ENCODE peak calls at places on chromosomes 3 and 15, in ten cellular contexts. F is psoas muscle, P is GM20000, J is IMR-90, Z is Calu3, S is AG04450, C is activated B cell treated with CpG ODN at 0.5 μM for 24 hours, E is mucosa of descending colon, T is BE2C, U is nephron progenitor cell. R is an unnamed sample.

GRCh38 chr3:171481011-171481410 is 20.8 kb upstream of the TNIK start:
- DNase-seq in T (no peak), E (no peak), S (no peak), Z (no peak), U (no peak), F (no peak), C (no peak), P (no peak), J (no peak), R (no peak)

GRCh38 chr15:72155635-72156616 is 37.7 kb downstream of the SENP8 start:
- DNase-seq in T (peak), P (peak), S (peak), Z (peak), J (peak), U (peak), C (peak), E (peak), F (peak), R (no peak)

GRCh38 chr15:60973637-60974415 is 255.3 kb downstream of the RORA start:
- DNase-seq in C (no peak), E (no peak), P (no peak), U (no peak), J (peak), T (no peak), Z (no peak), S (peak), F (no peak), R (no peak)

GRCh38 chr15:82530606-82531379 is 9.5 kb downstream of the RPS17 start:
- DNase-seq in C (peak), J (peak), E (peak), P (peak), S (no peak), U (peak), Z (peak), T (peak), F (peak), R (no peak)

GRCh38 chr15:90419202-90419601 is 31.2 kb downstream of the IQGAP1 start:
- DNase-seq in S (no peak), U (no peak), E (no peak), T (no peak), C (no peak), F (no peak), P (peak), Z (no peak), J (no peak), R (no peak)

GRCh38 chr3:7793786-7794185 is 707.8 kb upstream of the LMCD1 start:
- DNase-seq in P (no peak), E (no peak), Z (no peak), C (no peak), U (no peak), F (no peak), J (no peak), S (no peak), T (no peak), R (no peak)

GRCh38 chr3:44284949-44285348 is 43.3 kb downstream of the TOPAZ1 start:
- DNase-seq in T (no peak), Z (no peak), U (no peak), C (no peak), F (no peak), P (no peak), J (no peak), E (no peak), S (no peak), R (no peak)

GRCh38 chr15:70385711-70386110 is 288.0 kb upstream of the TLE3 start:
- DNase-seq in C (no peak), S (no peak), J (no peak), F (no peak), E (no peak), P (no peak), T (no peak), U (no peak), Z (no peak), R (no peak)

GRCh38 chr3:116607205-116607604 is 102.4 kb upstream of the TUSC7 start:
- DNase-seq in U (no peak), F (no peak), Z (no peak), P (no peak), J (no peak), S (no peak), T (no peak), C (no peak), E (no peak), R (no peak)

GRCh38 chr15:101008158-101009139 is 89.3 kb downstream of the LRRK1 start:
- DNase-seq in C (peak), S (no peak), J (peak), F (peak), E (peak), U (peak), T (peak), Z (peak), P (peak), R (peak)

GRCh38 chr3:15051531-15051930 is 13.6 kb downstream of the MRPS25 start:
- DNase-seq in Z (peak), T (peak), P (peak), F (no peak), C (no peak), E (peak), J (peak), S (no peak), U (peak), R (no peak)

GRCh38 chr3:156899951-156900350 is 73.8 kb downstream of the LEKR1 start:
- DNase-seq in J (no peak), Z (no peak), F (no peak), P (no peak), S (no peak), E (no peak), U (no peak), T (no peak), C (no peak), R (no peak)

GRCh38 chr15:47773163-47773562 is 55.9 kb downstream of the SEMA6D start:
- DNase-seq in Z (no peak), P (no peak), J (peak), C (no peak), E (no peak), F (no peak), U (no peak), T (no peak), S (no peak), R (no peak)

GRCh38 chr3:134708025-134708597 is 57.3 kb upstream of the KY start:
- DNase-seq in J (peak), S (no peak), P (no peak), F (no peak), T (peak), Z (no peak), U (no peak), C (no peak), E (no peak), R (no peak)

GRCh38 chr3:43117257-43117656 is 11.4 kb upstream of the POMGNT2 start:
- DNase-seq in Z (no peak), J (no peak), U (no peak), P (no peak), F (no peak), T (no peak), S (no peak), E (no peak), C (no peak), R (no peak)

GRCh38 chr3:192188218-192188835 is 539.0 kb downstream of the FGF12 start:
- DNase-seq in E (peak), C (no peak), J (peak), S (no peak), T (peak), P (peak), U (peak), Z (peak), F (peak), R (no peak)

GRCh38 chr15:69391046-69391757 is 22.9 kb upstream of the KIF23 start:
- DNase-seq in F (no peak), T (no peak), S (no peak), P (no peak), U (no peak), C (no peak), E (no peak), Z (no peak), J (no peak), R (no peak)

GRCh38 chr15:96322401-96323249 is 7.9 kb upstream of the NR2F2 start:
- DNase-seq in F (peak), T (no peak), P (peak), S (no peak), Z (peak), C (no peak), U (peak), J (no peak), E (peak), R (peak)

GRCh38 chr3:156659260-156659659 is 15.1 kb upstream of the TIPARP start:
- DNase-seq in P (no peak), C (no peak), T (no peak), E (no peak), S (no peak), U (no peak), J (no peak), F (no peak), Z (no peak), R (no peak)

GRCh38 chr15:80343610-80344009 is 60.6 kb upstream of the ARNT2 start:
- DNase-seq in E (peak), U (no peak), J (peak), T (no peak), P (no peak), F (no peak), C (no peak), S (peak), Z (no peak), R (no peak)

GRCh38 chr3:56624725-56625124 is 58.3 kb downstream of the TASOR start:
- DNase-seq in Z (no peak), E (no peak), U (no peak), P (no peak), T (no peak), S (no peak), F (no peak), J (peak), C (no peak), R (no peak)

GRCh38 chr3:3800685-3801509 is 1.7 kb downstream of the LRRN1 start:
- DNase-seq in F (peak), Z (peak), S (no peak), P (no peak), J (no peak), U (peak), C (no peak), T (no peak), E (peak), R (peak)

GRCh38 chr3:72950801-72951200 is 45.8 kb upstream of the PPP4R2 start:
- DNase-seq in U (no peak), J (no peak), E (no peak), P (no peak), Z (no peak), C (no peak), F (no peak), T (no peak), S (no peak), R (no peak)

GRCh38 chr3:184160456-184160855 is 5.3 kb downstream of the DVL3 start:
- DNase-seq in Z (no peak), T (no peak), C (no peak), U (no peak), F (no peak), J (peak), E (no peak), S (no peak), P (peak), R (no peak)

GRCh38 chr15:37019479-37020433 is 80.6 kb downstream of the MEIS2 start:
- DNase-seq in S (no peak), C (no peak), E (no peak), P (no peak), U (no peak), J (peak), F (no peak), Z (peak), T (peak), R (no peak)

GRCh38 chr15:62406268-62406667 is 241.2 kb upstream of the C2CD4B start:
- DNase-seq in S (no peak), J (no peak), U (no peak), P (no peak), E (no peak), Z (no peak), F (no peak), T (no peak), C (no peak), R (no peak)

GRCh38 chr3:172125963-172126403 is 86.6 kb downstream of the FNDC3B start:
- DNase-seq in Z (no peak), U (no peak), C (no peak), P (no peak), S (no peak), E (peak), T (no peak), J (peak), F (peak), R (no peak)

GRCh38 chr15:38068600-38068999 is 134.2 kb downstream of the TMCO5A start:
- DNase-seq in E (no peak), F (no peak), U (no peak), Z (no peak), P (no peak), S (no peak), J (no peak), C (no peak), T (no peak), R (no peak)

GRCh38 chr15:71114887-71115566 is at the start of gene THSD4:
- DNase-seq in S (no peak), E (peak), Z (peak), F (peak), T (peak), J (peak), P (peak), U (peak), C (peak), R (peak)

GRCh38 chr3:47525617-47526016 is 12.1 kb upstream of the ELP6 start:
- DNase-seq in C (no peak), U (no peak), P (no peak), J (no peak), S (no peak), T (no peak), Z (no peak), F (no peak), E (no peak), R (no peak)

GRCh38 chr15:25866251-25866650 is 3.1 kb upstream of the ATP10A start:
- DNase-seq in P (no peak), F (no peak), S (no peak), U (no peak), T (no peak), Z (no peak), J (no peak), E (no peak), C (no peak), R (no peak)

GRCh38 chr3:136883967-136884720 is 22.1 kb downstream of the NCK1 start:
- DNase-seq in T (no peak), F (no peak), Z (no peak), C (no peak), E (no peak), U (no peak), P (peak), J (no peak), S (no peak), R (no peak)

GRCh38 chr3:57100046-57100695 is 39.7 kb downstream of the SPATA12 start:
- DNase-seq in U (peak), Z (peak), E (peak), S (peak), C (no peak), P (peak), J (peak), F (peak), T (peak), R (no peak)

GRCh38 chr15:78540135-78540954 is at the start of gene PSMA4:
- DNase-seq in U (peak), T (peak), E (peak), F (peak), C (peak), J (peak), S (peak), P (peak), Z (peak), R (peak)
- TF ChIP-seq CTCF in U (no peak), T (no peak), E (no peak), F (peak), C (no peak), J (no peak), S (peak), P (no peak), Z (no peak), R (peak)

GRCh38 chr3:145639880-145640279 is 521.1 kb downstream of the PLOD2 start:
- DNase-seq in U (no peak), S (no peak), E (no peak), C (no peak), Z (no peak), J (no peak), P (no peak), F (no peak), T (no peak), R (no peak)
- TF ChIP-seq CTCF in U (no peak), S (no peak), E (no peak), C (no peak), Z (no peak), J (no peak), P (no peak), F (no peak), T (peak), R (no peak)

DNA sequence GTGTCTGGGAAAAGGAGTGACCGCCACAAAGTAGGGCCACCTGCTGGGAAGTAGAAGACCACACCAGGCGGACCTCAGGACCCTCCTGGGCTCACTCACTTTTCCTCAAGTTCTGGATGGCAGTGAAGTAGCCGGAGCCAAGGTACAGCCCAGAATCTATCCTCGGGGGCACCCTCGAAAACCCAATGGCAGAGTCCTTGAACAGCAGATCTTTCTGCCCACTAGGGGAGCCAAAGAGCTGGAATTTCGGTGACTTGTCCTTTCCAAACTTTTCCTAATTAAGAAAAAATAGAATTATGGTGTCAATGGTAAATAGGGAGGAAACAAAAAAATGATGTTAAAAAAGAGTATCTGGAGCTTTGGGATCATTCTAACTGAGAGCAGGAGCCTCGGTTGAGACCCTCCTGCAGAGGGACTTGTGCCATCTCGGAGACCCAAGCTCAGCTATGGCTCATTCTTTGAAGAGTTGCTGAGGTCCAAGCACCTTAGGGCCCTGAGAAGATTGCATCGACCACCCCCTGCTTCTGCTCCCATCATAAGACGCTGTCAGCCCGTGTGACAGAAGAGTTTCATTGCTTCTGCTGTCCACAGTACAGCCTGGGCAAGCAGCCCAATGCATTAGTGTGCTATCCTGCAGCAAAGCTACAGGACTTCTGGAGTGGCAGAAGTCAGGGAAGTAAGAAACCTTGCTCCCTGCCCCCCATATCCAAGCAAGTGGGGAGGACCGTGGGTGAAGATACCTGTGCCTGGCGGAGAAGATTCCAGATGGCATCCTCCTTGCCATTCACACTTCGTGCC is 14.8 kb downstream of the LTF start:
- DNase-seq in T (peak), U (peak), Z (peak), F (no peak), P (no peak), C (no peak), J (peak), S (no peak), E (peak), R (no peak)
- TF ChIP-seq CTCF in T (peak), U (peak), Z (no peak), F (peak), P (peak), C (no peak), J (peak), S (peak), E (no peak), R (peak)

GRCh38 chr3:48898383-48899234 is at the start of gene SLC25A20:
- DNase-seq in T (peak), C (peak), S (peak), U (peak), F (peak), Z (peak), J (peak), E (peak), P (peak), R (peak)
- TF ChIP-seq CTCF in T (no peak), C (no peak), S (no peak), U (no peak), F (no peak), Z (no peak), J (no peak), E (no peak), P (no peak), R (no peak)

GRCh38 chr3:1987983-1988382 is 110.7 kb upstream of the CNTN4 start:
- DNase-seq in F (no peak), J (no peak), C (no peak), U (peak), P (no peak), T (no peak), Z (peak), E (peak), S (no peak), R (no peak)
- TF ChIP-seq CTCF in F (no peak), J (no peak), C (no peak), U (peak), P (no peak), T (peak), Z (no peak), E (no peak), S (no peak), R (peak)

DNA sequence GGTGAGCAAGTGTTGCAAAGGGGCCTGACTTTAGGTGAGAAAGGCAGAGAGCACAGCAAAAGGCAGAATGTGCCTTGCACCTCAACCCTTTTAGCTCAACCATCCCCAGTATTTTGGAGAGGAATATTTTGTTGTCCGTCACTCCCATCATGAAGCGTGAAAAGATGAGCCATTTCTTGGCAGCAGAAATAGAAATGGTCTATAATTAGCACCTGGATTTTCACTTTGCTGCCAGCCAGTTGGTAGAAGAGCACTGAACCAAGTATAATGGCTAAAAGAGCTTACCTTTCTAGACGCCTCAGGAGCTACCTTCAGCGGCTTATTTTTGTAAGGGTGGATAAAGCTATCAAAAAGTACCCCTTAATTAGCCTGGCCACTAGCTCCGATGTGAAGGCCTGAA is 406.7 kb downstream of the OCA2 start:
- DNase-seq in E (no peak), T (no peak), U (no peak), F (no peak), P (no peak), S (no peak), Z (no peak), J (no peak), C (no peak), R (no peak)
- TF ChIP-seq CTCF in E (no peak), T (no peak), U (no peak), F (no peak), P (no peak), S (no peak), Z (no peak), J (no peak), C (no peak), R (no peak)

R was measured in type B pancreatic cell.